ENCODE peak calls at places on chromosomes 4 and X, in six cellular contexts. R is left cardiac atrium, D is kidney glomerular epithelial cell, V is left lung, T is mucosa of descending colon, S is lower leg skin. L is an unnamed sample.

GRCh38 chrX:113522814-113523213 is 682.2 kb upstream of the AMOT start:
- DNase-seq in V (no peak), S (no peak), R (no peak), D (no peak), T (no peak), L (no peak)

GRCh38 chr4:67809502-67809901 is 55.3 kb upstream of the GNRHR start:
- DNase-seq in S (no peak), T (no peak), D (no peak), R (no peak), V (no peak), L (no peak)

GRCh38 chr4:80045831-80046230 is 27.2 kb downstream of the ANTXR2 start:
- DNase-seq in T (no peak), S (no peak), V (no peak), D (no peak), R (no peak), L (no peak)

GRCh38 chr4:23888421-23889319 is 1.2 kb downstream of the PPARGC1A start:
- DNase-seq in D (peak; percentile 52), S (no peak), T (no peak), R (no peak), V (no peak), L (no peak)

GRCh38 chr4:55736605-55737183 is 82.9 kb upstream of the EXOC1L start:
- DNase-seq in T (no peak), V (no peak), D (peak; percentile 26), S (no peak), R (no peak), L (no peak)

GRCh38 chr4:165621983-165622382 is 243.2 kb downstream of the CPE start:
- DNase-seq in S (no peak), T (no peak), R (no peak), D (no peak), V (no peak), L (no peak)

GRCh38 chr4:8283161-8283560 is 13.6 kb downstream of the HTRA3 start:
- DNase-seq in V (peak; percentile 51), T (peak; percentile 25), R (no peak), D (no peak), S (no peak), L (no peak)

GRCh38 chrX:123171781-123172180 is 12.3 kb upstream of the GRIA3 start:
- DNase-seq in D (no peak), T (no peak), V (no peak), S (no peak), R (no peak), L (no peak)

GRCh38 chr4:185682236-185682635 is 129.8 kb downstream of the SORBS2 start:
- DNase-seq in D (peak; percentile 69), S (no peak), R (no peak), V (no peak), T (no peak), L (no peak)

GRCh38 chr4:58191086-58191485 is 1080.9 kb upstream of the IGFBP7 start:
- DNase-seq in S (no peak), R (no peak), V (no peak), T (no peak), D (no peak), L (no peak)

GRCh38 chr4:103718993-103719319 is 829 bp downstream of the TACR3 start:
- DNase-seq in T (no peak), D (no peak), R (no peak), V (no peak), S (no peak), L (no peak)

GRCh38 chr4:14524236-14524635 is 478.0 kb upstream of the CPEB2 start:
- DNase-seq in S (no peak), D (peak; percentile 31), V (no peak), T (no peak), R (no peak), L (no peak)

GRCh38 chr4:113316879-113317278 is 267.4 kb downstream of the ANK2 start:
- DNase-seq in R (no peak), D (no peak), S (no peak), T (no peak), V (no peak), L (no peak)